ENCODE peak calls at places on chromosomes 1 and 21, in four cellular contexts. A is HepG2, D is K562, S is HCT116. P is an unnamed sample.

GRCh38 chr1:119988316-119989067 is 81.0 kb downstream of the NOTCH2 start:
- DNase-seq in S (no peak), A (no peak), D (no peak), P (no peak)

GRCh38 chr1:84412316-84412942 is 14.1 kb downstream of the DNASE2B start:
- DNase-seq in S (no peak), D (no peak), A (no peak), P (no peak)

GRCh38 chr1:84146375-84147032 is 2.4 kb downstream of the PRKACB start:
- DNase-seq in S (peak; percentile 66), A (no peak), D (no peak), P (peak; percentile 56)

GRCh38 chr1:16396591-16396990 is 29.5 kb downstream of the SZRD1 start:
- DNase-seq in A (no peak), D (no peak), S (no peak), P (no peak)

GRCh38 chr1:31523769-31524168 is 52.5 kb upstream of the TINAGL1 start:
- DNase-seq in D (no peak), A (peak; percentile 32), S (no peak), P (no peak)

GRCh38 chr1:205962821-205963221 is 19.6 kb upstream of the SLC26A9 start:
- DNase-seq in A (no peak), S (no peak), D (no peak), P (no peak)

GRCh38 chr1:7912743-7913557 is 27.7 kb downstream of the TNFRSF9 start:
- DNase-seq in D (peak; percentile 48), S (peak; percentile 33), A (no peak), P (no peak)

GRCh38 chr1:12083766-12084165 is 20.7 kb downstream of the TNFRSF8 start:
- DNase-seq in D (no peak), S (no peak), A (no peak), P (no peak)

GRCh38 chr1:218693584-218693983 is 348.4 kb downstream of the TGFB2 start:
- DNase-seq in D (no peak), S (no peak), A (no peak), P (no peak)

GRCh38 chr1:229254910-229255541 is 15.9 kb upstream of the RAB4A start:
- DNase-seq in D (no peak), S (no peak), A (peak; percentile 41), P (no peak)

GRCh38 chr1:246518456-246519205 is 11.6 kb upstream of the SMYD3 start:
- DNase-seq in D (no peak), A (no peak), S (no peak), P (no peak)

GRCh38 chr1:228304225-228304624 is 96.4 kb downstream of the OBSCN start:
- DNase-seq in A (no peak), D (no peak), S (no peak), P (no peak)

GRCh38 chr1:15509586-15509985 is 14.4 kb downstream of the CASP9 start:
- DNase-seq in A (no peak), D (no peak), S (no peak), P (no peak)

GRCh38 chr1:184792450-184792969 is 37.9 kb upstream of the EDEM3 start:
- DNase-seq in D (no peak), A (peak; percentile 75), S (peak; percentile 75), P (peak; percentile 69)

GRCh38 chr1:145897969-145898368 is 11.9 kb downstream of the ITGA10 start:
- DNase-seq in D (no peak), S (no peak), A (peak; percentile 83), P (no peak)

GRCh38 chr1:162736633-162737067 is 53.9 kb upstream of the HSD17B7 start:
- DNase-seq in S (no peak), D (no peak), A (no peak), P (no peak)

GRCh38 chr1:41800237-41800902 is 118.4 kb downstream of the HIVEP3 start:
- DNase-seq in A (no peak), D (no peak), S (no peak), P (no peak)

GRCh38 chr1:40783001-40783905 is at the start of gene KCNQ4:
- DNase-seq in D (peak; percentile 79), S (no peak), A (no peak), P (no peak)

GRCh38 chr1:234743866-234744581 is 134.0 kb upstream of the IRF2BP2 start:
- DNase-seq in A (no peak), D (no peak), S (no peak), P (no peak)

GRCh38 chr1:189962171-189962570 is 515.5 kb downstream of the BRINP3 start:
- DNase-seq in A (no peak), D (no peak), S (no peak), P (no peak)

GRCh38 chr1:223308141-223308540 is 55.8 kb downstream of the SUSD4 start:
- DNase-seq in D (no peak), S (no peak), A (no peak), P (no peak)

GRCh38 chr1:95018602-95019369 is 54.0 kb downstream of the ALG14 start:
- DNase-seq in A (no peak), D (no peak), S (no peak), P (no peak)

GRCh38 chr1:60874703-60875102 is 207.7 kb upstream of the NFIA start:
- DNase-seq in A (no peak), S (peak; percentile 8), D (peak; percentile 67), P (no peak)

GRCh38 chr1:230052018-230052417 is 15.0 kb upstream of the GALNT2 start:
- DNase-seq in D (no peak), A (no peak), S (no peak), P (no peak)

GRCh38 chr1:202046227-202046626 is 35.8 kb downstream of the ELF3 start:
- DNase-seq in S (no peak), A (no peak), D (no peak), P (no peak)

GRCh38 chr1:204130989-204131892 is 20.6 kb downstream of the ETNK2 start:
- DNase-seq in S (peak; percentile 38), A (no peak), D (peak; percentile 16), P (no peak)
- TF ChIP-seq CTCF in S (no peak), A (no peak), D (no peak), P (no peak)

DNA sequence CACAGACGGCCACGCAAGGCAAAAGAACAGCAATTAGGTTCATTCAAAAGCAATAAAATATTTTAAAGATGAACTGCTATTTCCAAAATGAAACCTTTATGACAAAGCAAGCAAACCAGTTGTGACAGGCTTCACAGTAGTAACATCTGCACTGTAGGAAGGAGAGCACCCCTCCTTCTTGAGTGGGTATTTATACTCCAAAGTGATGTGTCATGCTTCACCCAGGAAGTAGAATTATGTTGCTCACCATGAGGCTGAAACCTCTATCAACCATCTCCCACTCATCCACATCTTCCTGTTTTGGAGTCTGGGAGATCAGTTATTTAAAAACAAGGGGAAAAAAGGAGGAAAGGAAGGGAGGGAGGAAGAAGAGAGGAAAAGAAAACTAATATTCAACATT is 885 bp downstream of the OR2T10 start:
- DNase-seq in D (peak; percentile 14), A (no peak), S (no peak), P (no peak)
- TF ChIP-seq TCF7L2 in D (no peak), A (no peak), S (no peak), P (no peak)

DNA sequence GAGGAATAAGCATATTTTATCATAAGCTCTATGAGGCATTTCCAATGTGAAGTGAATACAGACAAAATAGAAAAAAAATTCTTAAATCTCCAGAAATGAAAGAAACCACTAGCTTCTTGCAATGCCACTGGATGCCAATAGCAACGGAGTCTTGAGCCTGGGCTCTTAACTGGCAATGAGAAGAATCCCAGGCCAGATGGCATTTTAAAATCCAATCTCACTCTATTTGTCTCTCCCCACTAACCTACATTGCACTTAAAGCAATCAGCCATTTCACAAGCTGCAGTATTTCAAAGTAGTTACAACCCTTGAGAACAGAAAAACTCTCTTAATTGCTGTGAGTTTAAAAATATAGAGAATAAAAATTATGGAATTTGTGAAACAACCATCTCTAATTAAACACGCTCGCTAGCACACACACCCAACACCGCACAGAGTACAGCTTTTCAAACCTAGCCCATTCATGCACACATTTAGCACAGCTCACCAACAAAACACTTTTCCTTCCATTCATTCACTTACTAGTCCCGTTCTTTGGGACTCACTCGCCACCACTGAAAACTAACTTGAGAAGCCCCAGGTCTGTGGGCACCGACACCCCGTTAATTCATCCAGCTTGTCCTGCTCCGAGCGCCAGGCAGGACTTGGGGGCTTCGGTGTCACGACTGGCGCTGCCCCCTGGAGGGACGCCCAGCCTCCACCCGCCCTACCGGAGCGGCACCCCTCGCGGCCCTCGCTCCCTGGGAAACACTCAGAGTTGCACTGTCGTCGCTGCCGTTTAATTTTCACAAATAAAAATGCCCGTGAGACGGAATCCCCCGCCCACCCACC is 1.1 kb downstream of the DDAH1 start:
- DNase-seq in S (no peak), A (peak; percentile 4), D (no peak), P (no peak)
- TF ChIP-seq CTCF in S (no peak), A (peak; percentile 32), D (no peak), P (no peak)

DNA sequence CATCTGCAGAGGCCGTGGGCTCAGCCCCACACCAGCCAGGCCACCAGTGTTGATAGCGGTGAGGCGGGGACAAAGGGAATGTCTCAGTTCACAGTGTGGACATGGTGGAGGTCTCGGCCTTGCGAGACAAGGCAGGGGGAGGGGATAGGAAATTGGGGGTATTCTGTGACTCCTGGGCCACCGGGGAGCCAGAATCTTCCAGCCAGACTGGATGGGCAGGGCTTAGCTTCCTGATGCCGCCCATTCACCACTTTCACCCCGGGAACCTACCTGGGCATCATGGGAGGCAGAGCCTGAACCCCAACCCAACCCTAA is 5.1 kb downstream of the LRRC3 start:
- DNase-seq in S (no peak), D (no peak), A (no peak), P (no peak)
- TF ChIP-seq TCF7L2 in S (no peak), D (no peak), A (no peak), P (no peak)

DNA sequence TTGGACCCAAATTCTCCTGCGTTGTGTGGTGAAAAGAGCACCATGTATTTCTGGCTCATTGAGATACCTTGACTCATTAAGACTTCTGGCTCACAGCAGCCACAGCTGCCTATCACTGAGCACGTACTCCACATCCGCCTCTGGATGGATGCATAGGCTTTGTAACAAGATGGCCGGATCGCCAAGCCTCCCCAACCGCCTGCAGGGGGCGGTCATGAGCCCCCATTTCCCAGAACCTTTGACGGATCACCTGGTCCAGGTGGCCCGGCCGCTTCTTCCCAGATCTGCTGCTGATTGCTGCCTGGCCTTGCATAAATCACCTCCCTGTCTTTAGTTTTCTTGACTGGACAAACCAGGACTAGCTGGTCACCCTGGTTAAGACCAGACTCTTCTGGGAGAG is 156.5 kb upstream of the KLHDC7A start:
- DNase-seq in A (no peak), D (peak; percentile 61), S (no peak), P (no peak)
- TF ChIP-seq CTCF in A (peak; percentile 44), D (peak; percentile 91), S (no peak), P (peak; percentile 59)

DNA sequence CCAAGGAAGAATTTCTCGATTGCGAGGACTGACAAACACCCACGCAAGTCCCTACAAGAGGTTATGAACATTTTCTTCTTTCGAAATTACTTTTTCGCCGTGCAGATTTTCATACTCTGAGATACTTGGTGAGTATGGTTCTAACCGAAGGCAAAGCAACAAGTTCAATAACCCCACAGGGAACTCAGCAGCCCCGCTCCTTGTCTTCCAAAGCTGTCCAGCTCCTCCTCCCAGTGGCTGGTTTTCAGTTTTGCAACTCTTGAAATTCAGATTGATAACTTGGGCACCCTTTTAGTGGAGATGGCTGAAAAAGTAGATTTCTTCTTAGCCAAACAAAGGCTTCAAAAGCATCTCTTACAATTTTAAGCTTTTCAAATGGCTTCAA is 154.4 kb downstream of the SETD4 start:
- DNase-seq in D (no peak), S (no peak), A (no peak), P (no peak)
- TF ChIP-seq TCF7L2 in D (no peak), S (no peak), A (no peak), P (no peak)

GRCh38 chr1:203673550-203674411 is 47.1 kb downstream of the ATP2B4 start:
- DNase-seq in S (peak; percentile 90), D (peak; percentile 92), A (peak; percentile 30), P (peak; percentile 91)
- TF ChIP-seq CTCF in S (peak; percentile 20), D (peak; percentile 58), A (no peak), P (no peak)